ENCODE peak calls at places on chromosomes 3 and 15, in nine cellular contexts. N, X, T, K, D, F, V, W and R are unnamed samples.

GRCh38 chr15:66505430-66505811 is 295 bp downstream of the ZWILCH start:
- DNase-seq in N (no peak), X (no peak), T (no peak), K (no peak), D (no peak), F (no peak), V (no peak), W (no peak), R (no peak)

GRCh38 chr15:22947101-22948000 is 32.8 kb downstream of the CYFIP1 start:
- DNase-seq in N (no peak), X (no peak), T (no peak), K (no peak), D (no peak), F (no peak), V (no peak), W (no peak), R (no peak)

GRCh38 chr3:17730318-17730967 is 12.0 kb downstream of the TBC1D5 start:
- DNase-seq in N (no peak), X (no peak), T (no peak), K (peak; percentile 72), D (no peak), F (no peak), V (peak; percentile 89), W (no peak), R (no peak)

GRCh38 chr3:50381315-50381714 is 22.0 kb upstream of the TMEM115 start:
- DNase-seq in N (no peak), X (no peak), T (no peak), K (no peak), D (no peak), F (no peak), V (peak; percentile 76), W (no peak), R (peak; percentile 77)

GRCh38 chr15:66907826-66908502 is 157.4 kb upstream of the SMAD3 start:
- DNase-seq in N (no peak), X (no peak), T (peak; percentile 67), K (no peak), D (no peak), F (no peak), V (peak; percentile 56), W (no peak), R (peak; percentile 81)

GRCh38 chr3:17507480-17507879 is 235.0 kb downstream of the TBC1D5 start:
- DNase-seq in N (no peak), X (no peak), T (no peak), K (no peak), D (no peak), F (no peak), V (no peak), W (no peak), R (no peak)

GRCh38 chr3:25834346-25834745 is 44.5 kb downstream of the OXSM start:
- DNase-seq in N (no peak), X (no peak), T (no peak), K (no peak), D (no peak), F (no peak), V (peak; percentile 0), W (no peak), R (no peak)

GRCh38 chr15:46120713-46121112 is 485.9 kb downstream of the SQOR start:
- DNase-seq in N (no peak), X (no peak), T (no peak), K (no peak), D (no peak), F (no peak), V (no peak), W (no peak), R (no peak)

GRCh38 chr3:177479630-177480029 is 282.3 kb upstream of the TBL1XR1 start:
- DNase-seq in N (no peak), X (no peak), T (no peak), K (no peak), D (no peak), F (no peak), V (no peak), W (no peak), R (no peak)

GRCh38 chr3:70885636-70886035 is 573.2 kb upstream of the MDFIC2 start:
- DNase-seq in N (no peak), X (no peak), T (no peak), K (no peak), D (no peak), F (no peak), V (no peak), W (no peak), R (no peak)

GRCh38 chr15:80594091-80594889 is 100.8 kb upstream of the ABHD17C start:
- DNase-seq in N (no peak), X (no peak), T (no peak), K (no peak), D (no peak), F (no peak), V (no peak), W (no peak), R (no peak)

GRCh38 chr3:129768728-129769127 is 124.8 kb downstream of the TMCC1 start:
- DNase-seq in N (no peak), X (no peak), T (no peak), K (no peak), D (no peak), F (no peak), V (no peak), W (no peak), R (no peak)

GRCh38 chr3:12334786-12335185 is 45.9 kb downstream of the PPARG start:
- DNase-seq in N (no peak), X (no peak), T (no peak), K (no peak), D (no peak), F (no peak), V (no peak), W (no peak), R (no peak)

GRCh38 chr3:140384028-140384771 is 293.7 kb upstream of the TRIM42 start:
- DNase-seq in N (no peak), X (no peak), T (no peak), K (no peak), D (no peak), F (no peak), V (no peak), W (no peak), R (no peak)